ENCODE peak calls at places on chromosome 14, in eight cellular contexts. B is OCI-LY7; H is gastrocnemius medialis; M is GM06990; E is upper lobe of left lung; N is vagina; C is bronchial epithelial cell; F is CD8-positive, alpha-beta T cell. P is an unnamed sample.

GRCh38 chr14:36823651-36824050 is 162.0 kb downstream of the PAX9 start:
- DNase-seq in M (no peak), F (no peak), C (no peak), N (no peak), H (no peak), B (no peak), E (no peak), P (no peak)

GRCh38 chr14:52871606-52872005 is 79.2 kb downstream of the FERMT2 start:
- DNase-seq in E (no peak), H (no peak), C (peak; percentile 54), B (no peak), M (no peak), N (no peak), F (no peak), P (no peak)

GRCh38 chr14:31441273-31442110 is 15.8 kb downstream of the DTD2 start:
- DNase-seq in E (no peak), N (no peak), H (no peak), B (no peak), M (no peak), C (no peak), F (no peak), P (no peak)

GRCh38 chr14:84686550-84686949 is 843.4 kb upstream of the FLRT2 start:
- DNase-seq in M (no peak), C (peak; percentile 20), B (no peak), H (no peak), F (no peak), E (no peak), N (no peak), P (no peak)

GRCh38 chr14:74616996-74617700 is 5.1 kb upstream of the LTBP2 start:
- DNase-seq in C (no peak), E (no peak), N (no peak), F (no peak), M (no peak), B (no peak), H (no peak), P (no peak)

GRCh38 chr14:23174266-23174665 is 9.2 kb downstream of the SLC7A8 start:
- DNase-seq in N (no peak), E (peak; percentile 31), B (no peak), M (no peak), C (peak; percentile 79), H (no peak), F (no peak), P (no peak)

GRCh38 chr14:55756078-55756477 is 176.1 kb downstream of the KTN1 start:
- DNase-seq in N (no peak), M (no peak), B (no peak), F (no peak), E (no peak), C (no peak), H (no peak), P (no peak)

GRCh38 chr14:31420013-31420318 is 384 bp downstream of the HEATR5A start:
- DNase-seq in M (peak; percentile 50), C (peak; percentile 33), E (peak; percentile 88), F (no peak), N (no peak), B (peak; percentile 21), H (peak; percentile 53), P (no peak)

GRCh38 chr14:93906341-93907329 is 20.5 kb upstream of the FAM181A start:
- DNase-seq in F (peak; percentile 60), C (peak; percentile 53), M (no peak), B (peak; percentile 72), E (peak; percentile 68), H (no peak), N (no peak), P (no peak)

GRCh38 chr14:68741839-68742470 is 50.9 kb downstream of the ZFP36L1 start:
- DNase-seq in N (no peak), E (peak; percentile 64), B (peak; percentile 87), F (no peak), H (no peak), M (peak; percentile 83), C (no peak), P (no peak)

GRCh38 chr14:51468523-51468922 is 183.2 kb upstream of the FRMD6 start:
- DNase-seq in N (no peak), B (no peak), E (no peak), F (no peak), H (no peak), C (no peak), M (no peak), P (no peak)

GRCh38 chr14:76773956-76774355 is 12.7 kb downstream of the VASH1 start:
- DNase-seq in M (no peak), B (no peak), E (no peak), F (peak; percentile 45), H (no peak), C (no peak), N (peak; percentile 79), P (no peak)

GRCh38 chr14:26917086-26917485 is 319.3 kb upstream of the NOVA1 start:
- DNase-seq in E (no peak), F (no peak), N (no peak), M (no peak), H (peak; percentile 10), B (peak; percentile 1), C (peak; percentile 40), P (no peak)

GRCh38 chr14:82420874-82421273 is 887.2 kb upstream of the SEL1L start:
- DNase-seq in F (no peak), N (no peak), M (no peak), E (no peak), H (no peak), B (no peak), C (no peak), P (no peak)

GRCh38 chr14:68199465-68200145 is 380.0 kb downstream of the RAD51B start:
- DNase-seq in B (no peak), M (no peak), H (no peak), C (peak; percentile 17), N (no peak), F (no peak), E (no peak), P (no peak)

GRCh38 chr14:67557656-67558055 is 24.6 kb downstream of the PLEKHH1 start:
- DNase-seq in M (no peak), B (no peak), H (peak; percentile 61), C (no peak), N (no peak), F (no peak), E (no peak), P (no peak)

GRCh38 chr14:69500736-69501135 is 16.2 kb downstream of the PLEKHD1 start:
- DNase-seq in H (no peak), B (no peak), N (no peak), F (no peak), C (no peak), E (no peak), M (no peak), P (no peak)

GRCh38 chr14:104135904-104136471 is 2.4 kb upstream of the KIF26A start:
- DNase-seq in M (no peak), C (no peak), N (no peak), H (no peak), F (no peak), B (no peak), E (no peak), P (no peak)
- H3K4me3 ChIP-seq in M (no peak overlapping the region), C (peak overlapping the region; percentile 14), N (peak overlapping the region; percentile 6), H (peak overlapping the region; percentile 31), F (no peak overlapping the region), B (no peak overlapping the region), E (no peak overlapping the region), P (no peak overlapping the region)

GRCh38 chr14:103502877-103503276 is 19.8 kb downstream of the CKB start:
- DNase-seq in M (no peak), E (peak; percentile 9), B (no peak), F (no peak), H (no peak), C (no peak), N (no peak), P (no peak)

GRCh38 chr14:103501921-103502669 is 20.5 kb downstream of the CKB start:
- DNase-seq in N (no peak), H (no peak), E (peak; percentile 6), C (no peak), M (no peak), B (no peak), F (no peak), P (no peak)

GRCh38 chr14:103503296-103503695 is 19.3 kb downstream of the CKB start:
- DNase-seq in N (no peak), F (no peak), M (no peak), B (no peak), H (no peak), E (peak; percentile 10), C (no peak), P (no peak)

GRCh38 chr14:103507751-103508150 is 14.9 kb downstream of the CKB start:
- DNase-seq in C (no peak), E (peak; percentile 4), B (no peak), F (no peak), H (no peak), N (no peak), M (no peak), P (no peak)

DNA sequence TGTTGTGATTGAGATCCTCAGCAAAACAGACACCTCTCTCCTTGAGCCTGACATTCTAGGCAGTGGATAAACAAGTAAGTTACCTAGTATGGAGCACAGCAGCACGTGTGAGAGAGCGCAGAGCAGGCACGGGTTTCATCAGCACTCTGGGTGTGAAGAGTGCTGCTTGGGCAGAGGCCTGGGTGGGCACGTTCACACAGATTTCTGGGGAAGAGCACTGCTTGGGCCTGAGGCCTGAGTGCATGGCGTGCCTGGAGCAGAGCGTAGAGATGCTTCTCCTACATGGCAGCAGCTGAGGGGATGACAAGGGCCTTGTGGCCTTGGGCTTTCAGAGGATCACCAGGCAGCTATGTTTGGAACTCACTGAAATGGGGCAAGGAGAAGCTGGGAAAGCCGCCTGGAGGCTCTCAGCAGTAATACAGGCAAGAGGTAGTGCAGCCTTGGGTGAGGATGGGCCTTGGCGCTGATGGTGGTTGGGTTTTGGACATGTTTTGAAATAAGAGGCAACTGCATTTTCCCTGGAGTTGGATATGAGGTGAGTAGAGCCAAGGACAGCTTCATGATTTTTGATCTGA is 17.6 kb downstream of the CKB start:
- DNase-seq in F (no peak), H (no peak), E (peak; percentile 19), C (no peak), B (no peak), M (no peak), N (no peak), P (no peak)
- TF ChIP-seq CTCF in F (no peak), H (no peak), E (no peak), C (peak; percentile 12), B (no peak), M (no peak), N (no peak), P (no peak)

GRCh38 chr14:99183311-99183710 is 88.7 kb downstream of the BCL11B start:
- DNase-seq in B (no peak), E (no peak), F (no peak), N (no peak), M (no peak), C (no peak), H (no peak), P (no peak)
- H3K4me3 ChIP-seq in B (no peak overlapping the region), E (no peak overlapping the region), F (no peak overlapping the region), N (no peak overlapping the region), M (no peak overlapping the region), C (no peak overlapping the region), H (no peak overlapping the region), P (no peak overlapping the region)

GRCh38 chr14:105201156-105201927 is 20.2 kb upstream of the NUDT14 start:
- DNase-seq in B (no peak), F (no peak), M (no peak), H (no peak), C (no peak), E (no peak), N (no peak), P (no peak)
- TF ChIP-seq CTCF in B (peak; percentile 53), F (no peak), M (no peak), H (no peak), C (no peak), E (no peak), N (no peak), P (no peak)